ENCODE peak calls at places on chromosomes 13 and 19, in five cellular contexts. Y is SK-N-SH; V is neuronal stem cell; S is CD8-positive, alpha-beta memory T cell; L is lung. U is an unnamed sample. For H3K4me1, the result is how much of the 10 kb centered on the place peaks cover.

GRCh38 chr13:43265028-43265427 is 241.6 kb downstream of the DNAJC15 start:
- DNase-seq in Y (no peak), V (no peak), S (no peak), L (no peak), U (no peak)

GRCh38 chr19:54707932-54708331 is 16.3 kb upstream of the KIR3DL3 start:
- DNase-seq in Y (no peak), V (no peak), S (peak), L (peak), U (peak)

GRCh38 chr13:30638301-30638700 is 20.6 kb downstream of the USPL1 start:
- DNase-seq in Y (no peak), V (no peak), S (no peak), L (no peak), U (no peak)

GRCh38 chr19:55820037-55820436 is 11.8 kb downstream of the NLRP11 start:
- DNase-seq in Y (no peak), V (no peak), S (no peak), L (no peak), U (no peak)

GRCh38 chr19:6613711-6614110 is 22.8 kb upstream of the CD70 start:
- DNase-seq in Y (no peak), V (no peak), S (no peak), L (no peak), U (peak)

GRCh38 chr19:788821-789472 is 8.3 kb upstream of the PTBP1 start:
- DNase-seq in Y (peak), V (no peak), S (no peak), L (no peak), U (no peak)

GRCh38 chr19:7883105-7883504 is 5.2 kb upstream of the LRRC8E start:
- DNase-seq in Y (no peak), V (no peak), S (no peak), L (no peak), U (no peak)

GRCh38 chr13:41053384-41053826 is 7.9 kb upstream of the WBP4 start:
- DNase-seq in Y (no peak), V (no peak), S (no peak), L (no peak), U (peak)

GRCh38 chr19:50777830-50778303 is 7.6 kb downstream of the GPR32 start:
- DNase-seq in Y (peak), V (no peak), S (no peak), L (no peak), U (no peak)

GRCh38 chr13:51945149-51945548 is 66.1 kb downstream of the ATP7B start:
- DNase-seq in Y (no peak), V (no peak), S (no peak), L (no peak), U (no peak)

GRCh38 chr13:40496035-40496810 is 170.2 kb downstream of the FOXO1 start:
- DNase-seq in Y (no peak), V (no peak), S (no peak), L (no peak), U (no peak)

GRCh38 chr13:33280923-33281322 is 4.6 kb downstream of the STARD13 start:
- DNase-seq in Y (no peak), V (no peak), S (no peak), L (no peak), U (no peak)
- H3K4me1 ChIP-seq in Y (half or more), V (under half), S (under half), L (under half), U (half or more)

GRCh38 chr19:4061178-4061682 is 5.5 kb downstream of the ZBTB7A start:
- DNase-seq in Y (no peak), V (no peak), S (no peak), L (peak), U (peak)
- H3K4me1 ChIP-seq in Y (under half), V (under half), S (half or more), L (under half), U (under half)

DNA sequence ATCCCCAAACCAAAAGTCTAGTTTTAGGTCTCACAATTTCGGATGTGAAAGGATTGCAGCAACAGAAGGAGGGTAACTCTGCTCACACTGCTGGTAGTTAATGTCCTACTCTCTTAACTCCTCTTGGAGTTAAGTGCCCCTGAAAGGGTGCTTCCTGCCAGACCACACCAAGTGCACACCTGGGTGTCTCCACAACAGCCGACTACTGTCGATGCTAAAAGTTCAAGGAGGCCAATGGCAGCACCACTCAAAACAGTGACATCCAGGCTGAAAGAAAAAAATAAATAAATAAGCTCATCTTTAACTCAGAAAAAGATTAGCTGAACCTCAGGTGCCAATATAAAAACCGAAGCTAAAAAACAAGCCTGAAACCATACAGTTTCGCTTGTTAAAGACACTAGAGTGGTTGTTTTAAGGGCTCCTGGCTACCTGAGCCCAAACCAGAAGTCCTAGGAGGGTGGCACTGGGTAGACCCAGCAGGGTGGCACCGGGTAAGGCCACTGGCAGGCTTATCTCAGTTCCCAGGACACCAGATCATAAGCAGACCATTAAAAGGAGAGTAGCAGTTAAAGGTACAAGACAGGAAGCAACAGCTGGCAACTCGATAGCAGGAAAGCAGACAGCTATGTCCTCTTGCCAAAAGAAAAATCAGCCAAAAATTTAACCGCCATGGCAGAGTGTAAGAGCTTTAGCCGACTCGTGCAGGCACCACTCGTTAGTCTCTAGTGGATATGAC is 39.3 kb downstream of the BRD4 start:
- DNase-seq in Y (no peak), V (no peak), S (no peak), L (no peak), U (no peak)
- H3K4me1 ChIP-seq in Y (half or more), V (under half), S (half or more), L (half or more), U (half or more)

DNA sequence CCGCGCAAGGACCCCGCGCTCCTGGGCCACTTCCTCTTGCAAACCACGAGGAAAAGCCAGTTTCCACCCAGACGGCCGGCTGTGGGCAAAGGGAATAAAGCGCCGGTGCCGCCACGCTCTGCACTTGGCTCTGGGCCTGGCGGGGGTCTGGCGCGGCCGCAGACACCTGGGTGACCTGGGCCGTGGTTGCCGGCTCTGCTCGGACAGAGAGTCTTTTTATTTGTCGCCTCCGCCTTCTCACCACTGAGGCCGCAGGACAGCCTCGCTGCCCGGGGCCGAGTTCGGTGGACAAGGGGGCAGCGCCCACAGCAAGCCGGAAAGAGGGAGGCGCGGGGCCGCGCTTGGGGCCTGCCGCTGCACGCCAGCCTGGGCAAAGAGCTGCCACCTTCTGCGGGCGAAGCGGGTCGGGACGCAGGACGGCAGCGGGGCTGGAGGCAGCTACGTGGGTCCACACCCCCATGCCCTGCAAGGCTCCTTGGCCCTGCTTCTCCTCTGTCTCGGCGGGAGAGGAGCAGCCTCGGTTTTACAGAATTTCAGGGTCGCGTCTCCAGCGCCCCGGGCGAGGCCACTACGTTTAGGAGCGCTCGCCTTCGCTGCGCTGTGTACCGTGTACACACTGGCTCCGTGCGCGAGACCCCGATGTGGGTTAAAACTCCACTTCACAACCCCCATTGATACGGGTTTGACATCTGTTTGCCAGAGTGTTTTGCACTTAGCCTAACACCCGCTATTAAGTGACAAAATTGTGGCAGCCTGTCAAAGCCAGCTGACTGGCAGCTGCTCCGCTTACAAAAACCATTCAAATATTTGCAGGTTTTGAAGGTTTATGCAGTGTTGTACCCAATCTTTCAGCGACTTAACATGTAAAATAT is 13.0 kb upstream of the SOX1 start:
- DNase-seq in Y (no peak), V (no peak), S (no peak), L (no peak), U (no peak)
- H3K4me1 ChIP-seq in Y (under half), V (under half), S (under half), L (under half), U (under half)